ENCODE peak calls at places on chromosomes 2 and 18, in five cellular contexts. One of them, this sample, is unnamed. For H3K36me3, the result is how much of the 10 kb centered on the place peaks cover.

GRCh38 chr18:79300382-79300781 is 95.3 kb upstream of the NFATC1 start:
- DNase-seq in osteoblast: no peak
- DNase-seq in heart left ventricle: no peak
- DNase-seq in BJ: no peak
- DNase-seq in upper lobe of right lung: no peak
- DNase-seq in this sample: no peak

GRCh38 chr2:46847185-46847710 is 68.4 kb downstream of the MCFD2 start:
- DNase-seq in osteoblast: peak
- DNase-seq in heart left ventricle: peak
- DNase-seq in BJ: peak
- DNase-seq in upper lobe of right lung: peak
- DNase-seq in this sample: no peak

GRCh38 chr2:240205348-240205747 is 64.9 kb upstream of the OTOS start:
- DNase-seq in osteoblast: peak
- DNase-seq in heart left ventricle: no peak
- DNase-seq in BJ: no peak
- DNase-seq in upper lobe of right lung: peak
- DNase-seq in this sample: no peak

GRCh38 chr2:174600349-174600748 is 2.7 kb upstream of the WIPF1 start:
- DNase-seq in osteoblast: no peak
- DNase-seq in heart left ventricle: no peak
- DNase-seq in BJ: no peak
- DNase-seq in upper lobe of right lung: no peak
- DNase-seq in this sample: no peak

GRCh38 chr2:23904692-23905091 is 22.2 kb downstream of the ATAD2B start:
- DNase-seq in osteoblast: no peak
- DNase-seq in heart left ventricle: no peak
- DNase-seq in BJ: peak
- DNase-seq in upper lobe of right lung: no peak
- DNase-seq in this sample: no peak

GRCh38 chr2:129191530-129191929 is 787.9 kb upstream of the RAB6C start:
- DNase-seq in osteoblast: no peak
- DNase-seq in heart left ventricle: no peak
- DNase-seq in BJ: no peak
- DNase-seq in upper lobe of right lung: no peak
- DNase-seq in this sample: peak

GRCh38 chr18:9552189-9552588 is 62.2 kb downstream of the PPP4R1 start:
- DNase-seq in osteoblast: no peak
- DNase-seq in heart left ventricle: no peak
- DNase-seq in BJ: no peak
- DNase-seq in upper lobe of right lung: no peak
- DNase-seq in this sample: no peak

GRCh38 chr2:26412091-26412673 is 10.5 kb downstream of the DRC1 start:
- DNase-seq in osteoblast: no peak
- DNase-seq in heart left ventricle: no peak
- DNase-seq in BJ: no peak
- DNase-seq in upper lobe of right lung: no peak
- DNase-seq in this sample: no peak

GRCh38 chr18:22113144-22113813 is 56.1 kb upstream of the GATA6 start:
- DNase-seq in osteoblast: peak
- DNase-seq in heart left ventricle: peak
- DNase-seq in BJ: no peak
- DNase-seq in upper lobe of right lung: no peak
- DNase-seq in this sample: no peak

GRCh38 chr2:215535726-215536125 is 99.9 kb upstream of the FN1 start:
- DNase-seq in osteoblast: peak
- DNase-seq in heart left ventricle: no peak
- DNase-seq in BJ: peak
- DNase-seq in upper lobe of right lung: no peak
- DNase-seq in this sample: no peak

GRCh38 chr2:72794572-72794971 is 31.3 kb downstream of the EXOC6B start:
- DNase-seq in osteoblast: peak
- DNase-seq in heart left ventricle: no peak
- DNase-seq in BJ: no peak
- DNase-seq in upper lobe of right lung: no peak
- DNase-seq in this sample: no peak

GRCh38 chr2:73262108-73262651 is 22.1 kb downstream of the FBXO41 start:
- DNase-seq in osteoblast: no peak
- DNase-seq in heart left ventricle: no peak
- DNase-seq in BJ: no peak
- DNase-seq in upper lobe of right lung: no peak
- DNase-seq in this sample: no peak

GRCh38 chr2:226995625-226996041 is 159.8 kb downstream of the RHBDD1 start:
- DNase-seq in osteoblast: peak
- DNase-seq in heart left ventricle: peak
- DNase-seq in BJ: no peak
- DNase-seq in upper lobe of right lung: no peak
- DNase-seq in this sample: no peak

GRCh38 chr2:208489687-208490086 is 83.1 kb downstream of the PTH2R start:
- DNase-seq in osteoblast: no peak
- DNase-seq in heart left ventricle: no peak
- DNase-seq in BJ: no peak
- DNase-seq in upper lobe of right lung: no peak
- DNase-seq in this sample: no peak

GRCh38 chr2:230935132-230935435 is 10.0 kb upstream of the GPR55 start:
- DNase-seq in osteoblast: peak
- DNase-seq in heart left ventricle: no peak
- DNase-seq in BJ: no peak
- DNase-seq in upper lobe of right lung: no peak
- DNase-seq in this sample: no peak

GRCh38 chr18:44342167-44342566 is 338.5 kb upstream of the SETBP1 start:
- DNase-seq in osteoblast: peak
- DNase-seq in heart left ventricle: no peak
- DNase-seq in BJ: no peak
- DNase-seq in upper lobe of right lung: no peak
- DNase-seq in this sample: no peak

GRCh38 chr2:104236491-104236890 is 617.4 kb upstream of the POU3F3 start:
- DNase-seq in osteoblast: no peak
- DNase-seq in heart left ventricle: no peak
- DNase-seq in BJ: no peak
- DNase-seq in upper lobe of right lung: no peak
- DNase-seq in this sample: no peak

GRCh38 chr2:207919164-207919919 is 106.0 kb downstream of the PLEKHM3 start:
- DNase-seq in osteoblast: no peak
- DNase-seq in heart left ventricle: no peak
- DNase-seq in BJ: no peak
- DNase-seq in upper lobe of right lung: no peak
- DNase-seq in this sample: no peak

GRCh38 chr2:145356046-145356445 is 836.1 kb upstream of the ZEB2 start:
- DNase-seq in osteoblast: no peak
- DNase-seq in heart left ventricle: no peak
- DNase-seq in BJ: peak
- DNase-seq in upper lobe of right lung: no peak
- DNase-seq in this sample: no peak

GRCh38 chr2:32427672-32428622 is 71.1 kb downstream of the BIRC6 start:
- DNase-seq in osteoblast: no peak
- DNase-seq in heart left ventricle: no peak
- DNase-seq in BJ: no peak
- DNase-seq in upper lobe of right lung: no peak
- DNase-seq in this sample: no peak

GRCh38 chr18:6414723-6415362 is at the start of gene L3MBTL4:
- DNase-seq in osteoblast: peak
- DNase-seq in heart left ventricle: peak
- DNase-seq in BJ: no peak
- DNase-seq in upper lobe of right lung: peak
- DNase-seq in this sample: no peak

GRCh38 chr18:32439802-32440201 is 30.9 kb downstream of the GAREM1 start:
- DNase-seq in osteoblast: no peak
- DNase-seq in heart left ventricle: peak
- DNase-seq in BJ: no peak
- DNase-seq in upper lobe of right lung: no peak
- DNase-seq in this sample: no peak

GRCh38 chr18:950882-951539 is 46.3 kb downstream of the ADCYAP1 start:
- DNase-seq in osteoblast: no peak
- DNase-seq in heart left ventricle: no peak
- DNase-seq in BJ: no peak
- DNase-seq in upper lobe of right lung: no peak
- DNase-seq in this sample: no peak

GRCh38 chr2:233857511-233858118 is 3.3 kb upstream of the HJURP start:
- DNase-seq in osteoblast: peak
- DNase-seq in heart left ventricle: no peak
- DNase-seq in BJ: no peak
- DNase-seq in upper lobe of right lung: peak
- DNase-seq in this sample: peak

GRCh38 chr2:70726186-70726585 is 41.8 kb downstream of the ADD2 start:
- DNase-seq in osteoblast: no peak
- DNase-seq in heart left ventricle: no peak
- DNase-seq in BJ: no peak
- DNase-seq in upper lobe of right lung: no peak
- DNase-seq in this sample: no peak

DNA sequence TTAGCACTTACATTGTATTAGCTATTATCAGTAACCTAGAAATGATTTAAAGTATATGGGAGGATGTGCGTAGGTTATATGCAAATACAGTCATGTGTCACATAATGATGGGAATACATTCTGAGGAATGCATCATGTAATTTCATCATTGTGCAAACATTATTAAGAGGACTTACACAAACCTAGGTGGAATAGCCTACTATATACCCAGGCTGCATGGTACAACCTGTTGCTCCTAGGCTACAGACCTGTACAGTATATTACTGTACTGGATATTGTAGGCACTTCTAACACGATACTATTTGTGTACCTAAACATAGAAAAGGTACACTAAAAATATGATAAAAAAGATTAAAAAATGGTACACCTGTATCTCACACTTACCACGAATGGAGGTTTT is 7.9 kb downstream of the RIF1 start:
- DNase-seq in osteoblast: no peak
- DNase-seq in heart left ventricle: no peak
- DNase-seq in BJ: no peak
- DNase-seq in upper lobe of right lung: no peak
- DNase-seq in this sample: no peak
- H3K36me3 ChIP-seq in osteoblast: half or more
- H3K36me3 ChIP-seq in heart left ventricle: half or more
- H3K36me3 ChIP-seq in BJ: under half
- H3K36me3 ChIP-seq in upper lobe of right lung: half or more
- H3K36me3 ChIP-seq in this sample: under half

GRCh38 chr2:8138923-8139667 is 542.8 kb upstream of the ID2 start:
- DNase-seq in osteoblast: peak
- DNase-seq in heart left ventricle: peak
- DNase-seq in BJ: no peak
- DNase-seq in upper lobe of right lung: no peak
- DNase-seq in this sample: no peak
- H3K4me3 ChIP-seq in osteoblast: no peak
- H3K4me3 ChIP-seq in heart left ventricle: no peak
- H3K4me3 ChIP-seq in BJ: no peak
- H3K4me3 ChIP-seq in upper lobe of right lung: no peak
- H3K4me3 ChIP-seq in this sample: no peak

GRCh38 chr2:54620948-54621347 is 102.5 kb upstream of the EML6 start:
- DNase-seq in osteoblast: no peak
- DNase-seq in heart left ventricle: no peak
- DNase-seq in BJ: no peak
- DNase-seq in upper lobe of right lung: no peak
- DNase-seq in this sample: no peak
- H3K36me3 ChIP-seq in osteoblast: half or more
- H3K36me3 ChIP-seq in heart left ventricle: half or more
- H3K36me3 ChIP-seq in BJ: under half
- H3K36me3 ChIP-seq in upper lobe of right lung: half or more
- H3K36me3 ChIP-seq in this sample: under half

GRCh38 chr2:182548031-182548950 is 121.5 kb upstream of the PDE1A start:
- DNase-seq in osteoblast: no peak
- DNase-seq in heart left ventricle: no peak
- DNase-seq in BJ: no peak
- DNase-seq in upper lobe of right lung: no peak
- DNase-seq in this sample: no peak
- H3K4me3 ChIP-seq in osteoblast: no peak
- H3K4me3 ChIP-seq in heart left ventricle: peak
- H3K4me3 ChIP-seq in BJ: no peak
- H3K4me3 ChIP-seq in upper lobe of right lung: no peak
- H3K4me3 ChIP-seq in this sample: no peak

GRCh38 chr2:29293830-29294438 is 178.7 kb downstream of the CLIP4 start:
- DNase-seq in osteoblast: no peak
- DNase-seq in heart left ventricle: no peak
- DNase-seq in BJ: no peak
- DNase-seq in upper lobe of right lung: peak
- DNase-seq in this sample: peak

GRCh38 chr2:29295843-29296242 is 180.6 kb downstream of the CLIP4 start:
- DNase-seq in osteoblast: no peak
- DNase-seq in heart left ventricle: no peak
- DNase-seq in BJ: no peak
- DNase-seq in upper lobe of right lung: peak
- DNase-seq in this sample: no peak

GRCh38 chr2:29296585-29296984 is 181.4 kb downstream of the CLIP4 start:
- DNase-seq in osteoblast: no peak
- DNase-seq in heart left ventricle: no peak
- DNase-seq in BJ: no peak
- DNase-seq in upper lobe of right lung: peak
- DNase-seq in this sample: no peak
- H3K36me3 ChIP-seq in osteoblast: under half
- H3K36me3 ChIP-seq in heart left ventricle: under half
- H3K36me3 ChIP-seq in BJ: under half
- H3K36me3 ChIP-seq in upper lobe of right lung: under half
- H3K36me3 ChIP-seq in this sample: under half

This sample was measured in Caco-2.